ENCODE peak calls at places on chromosomes 5 and 9, in eight cellular contexts. I is AG09319; Y is stimulated activated CD4-positive, alpha-beta T cell treated with anti-CD3 and anti-CD28 coated beads, Interleukin-12 subunit alpha, Interleukin-12 subunit beta, amount 100 ng/mL, for 4 hours; Q is AML-193; L is CD8-positive, alpha-beta memory T cell; T is LHCN-M2; E is cerebellar cortex; W is effector memory CD8-positive, alpha-beta T cell. V is an unnamed sample.

GRCh38 chr5:139205586-139205985 is 7.4 kb upstream of the SIL1 start:
- DNase-seq in L (no peak), E (no peak), Y (no peak), T (no peak), Q (no peak), W (no peak), I (no peak), V (no peak)

GRCh38 chr5:171129308-171129707 is 179.7 kb upstream of the TLX3 start:
- DNase-seq in L (no peak), I (no peak), Y (no peak), T (no peak), Q (no peak), E (no peak), W (no peak), V (no peak)

GRCh38 chr5:23639326-23639725 is 131.9 kb downstream of the PRDM9 start:
- DNase-seq in T (no peak), W (no peak), I (no peak), E (no peak), Q (no peak), L (no peak), Y (no peak), V (no peak)

GRCh38 chr9:87223397-87224246 is 274.0 kb upstream of the DAPK1 start:
- DNase-seq in W (no peak), E (no peak), T (no peak), Y (no peak), Q (no peak), L (no peak), I (no peak), V (peak)

GRCh38 chr9:93182572-93182971 is 1.4 kb upstream of the WNK2 start:
- DNase-seq in Y (no peak), I (no peak), W (no peak), T (no peak), L (no peak), E (peak), Q (no peak), V (no peak)

GRCh38 chr5:93294184-93294583 is 286.8 kb downstream of the NR2F1-AS1 start:
- DNase-seq in W (no peak), T (peak), Y (no peak), Q (no peak), I (peak), E (no peak), L (no peak), V (peak)

GRCh38 chr5:84362061-84362720 is 22.5 kb downstream of the EDIL3 start:
- DNase-seq in L (no peak), I (no peak), W (no peak), E (no peak), Y (no peak), T (no peak), Q (no peak), V (peak)

GRCh38 chr9:95852059-95853032 is 23.1 kb upstream of the ERCC6L2 start:
- DNase-seq in I (no peak), Y (no peak), E (no peak), W (no peak), L (no peak), Q (no peak), T (peak), V (peak)

GRCh38 chr5:141692533-141692888 is 10.5 kb upstream of the ARAP3 start:
- DNase-seq in Y (no peak), L (no peak), T (no peak), W (peak), I (no peak), E (no peak), Q (no peak), V (no peak)

GRCh38 chr9:93305497-93306020 is 121.6 kb downstream of the WNK2 start:
- DNase-seq in T (no peak), Y (no peak), W (no peak), E (peak), L (no peak), Q (peak), I (no peak), V (no peak)

GRCh38 chr9:16316406-16316805 is 554.1 kb downstream of the BNC2 start:
- DNase-seq in I (no peak), Y (no peak), E (no peak), Q (no peak), L (no peak), T (no peak), W (no peak), V (no peak)

GRCh38 chr5:7208911-7209310 is 187.0 kb upstream of the ADCY2 start:
- DNase-seq in L (no peak), I (no peak), W (no peak), T (no peak), Y (no peak), Q (no peak), E (no peak), V (no peak)

GRCh38 chr5:170151105-170151831 is 45.6 kb downstream of the FOXI1 start:
- DNase-seq in E (no peak), W (no peak), L (no peak), T (peak), Q (no peak), Y (no peak), I (peak), V (peak)

GRCh38 chr9:76431601-76432000 is 27.4 kb upstream of the GCNT1 start:
- DNase-seq in Y (no peak), Q (no peak), E (no peak), L (no peak), T (no peak), W (no peak), I (no peak), V (no peak)

GRCh38 chr9:109507421-109507838 is 9.3 kb upstream of the PTPN3 start:
- DNase-seq in W (no peak), E (no peak), I (peak), T (peak), Y (no peak), L (no peak), Q (no peak), V (no peak)

GRCh38 chr9:4662989-4663792 is 1.1 kb downstream of the PLPP6 start:
- DNase-seq in Y (no peak), T (no peak), Q (no peak), L (no peak), W (peak), E (no peak), I (no peak), V (no peak)

GRCh38 chr9:79581794-79582193 is 10.0 kb downstream of the TLE4 start:
- DNase-seq in E (no peak), T (peak), W (no peak), Y (no peak), I (peak), Q (no peak), L (peak), V (peak)

V was measured in mammary epithelial cell.